ENCODE peak calls at places on chromosome 12, in seven cellular contexts. F is mesenchymal stem cell; P is CD8-positive, alpha-beta memory T cell; N is uterus; B is mucosa of descending colon; M is colonic mucosa; H is thyroid gland. X is an unnamed sample. For H3K4me1, the result is how much of the 10 kb centered on the place peaks cover.

GRCh38 chr12:120739031-120739762 is 13.6 kb downstream of the ACADS start:
- DNase-seq in N (no peak), P (no peak), M (no peak), B (no peak), F (no peak), H (no peak), X (no peak)

GRCh38 chr12:49565119-49565955 is 2.6 kb downstream of the MCRS1 start:
- DNase-seq in N (no peak), M (no peak), P (no peak), F (no peak), H (no peak), B (no peak), X (peak)

GRCh38 chr12:89707623-89707991 is 1.0 kb downstream of the ATP2B1 start:
- DNase-seq in H (no peak), P (peak), M (peak), B (peak), N (no peak), F (peak), X (peak)

GRCh38 chr12:112524676-112525425 is 106.1 kb downstream of the PTPN11 start:
- DNase-seq in B (no peak), M (no peak), F (peak), N (no peak), P (no peak), H (no peak), X (no peak)

GRCh38 chr12:57611116-57611809 is at the start of gene ARHGEF25:
- DNase-seq in H (peak), F (peak), B (peak), N (peak), M (peak), P (no peak), X (peak)

GRCh38 chr12:51270847-51271518 is 768 bp upstream of the SMAGP start:
- DNase-seq in H (no peak), F (peak), B (no peak), P (no peak), M (no peak), N (no peak), X (no peak)

GRCh38 chr12:108635997-108636808 is 2.5 kb upstream of the SELPLG start:
- DNase-seq in F (no peak), P (no peak), B (no peak), N (no peak), H (no peak), M (no peak), X (no peak)

GRCh38 chr12:16482726-16483125 is 123.2 kb downstream of the LMO3 start:
- DNase-seq in P (no peak), N (no peak), H (no peak), B (no peak), M (no peak), F (no peak), X (no peak)

GRCh38 chr12:79415754-79416435 is 274.9 kb downstream of the PAWR start:
- DNase-seq in F (peak), H (peak), N (no peak), B (no peak), P (no peak), M (peak), X (no peak)

GRCh38 chr12:62305778-62306177 is 45.6 kb downstream of the USP15 start:
- DNase-seq in B (no peak), H (no peak), M (no peak), F (no peak), N (no peak), P (no peak), X (no peak)

GRCh38 chr12:3543826-3544225 is 52.8 kb downstream of the PRMT8 start:
- DNase-seq in P (no peak), B (no peak), N (no peak), H (no peak), M (no peak), F (no peak), X (no peak)

GRCh38 chr12:58576965-58577364 is 343.3 kb downstream of the LRIG3 start:
- DNase-seq in M (no peak), F (no peak), B (no peak), H (no peak), N (no peak), P (no peak), X (no peak)

GRCh38 chr12:510071-510825 is 50.5 kb downstream of the B4GALNT3 start:
- DNase-seq in B (peak), F (no peak), N (no peak), M (peak), H (no peak), P (no peak), X (no peak)

GRCh38 chr12:93686572-93687365 is 9.6 kb downstream of the CRADD start:
- DNase-seq in B (no peak), N (peak), H (no peak), M (no peak), P (no peak), F (no peak), X (no peak)

GRCh38 chr12:75738486-75738885 is 227.1 kb upstream of the KRR1 start:
- DNase-seq in B (no peak), H (no peak), N (peak), F (peak), P (no peak), M (no peak), X (no peak)

GRCh38 chr12:124359671-124360581 is 65.0 kb downstream of the RFLNA start:
- DNase-seq in P (no peak), M (peak), N (peak), F (no peak), B (peak), H (peak), X (peak)

GRCh38 chr12:109241936-109242335 is 67.1 kb downstream of the FOXN4 start:
- DNase-seq in F (no peak), P (no peak), B (no peak), M (no peak), N (no peak), H (no peak), X (no peak)

GRCh38 chr12:3614806-3615466 is 123.9 kb downstream of the PRMT8 start:
- DNase-seq in P (no peak), N (no peak), H (no peak), F (no peak), M (no peak), B (no peak), X (no peak)

GRCh38 chr12:77594386-77594785 is 236.3 kb upstream of the NAV3 start:
- DNase-seq in P (no peak), F (no peak), N (no peak), M (no peak), H (no peak), B (no peak), X (no peak)

GRCh38 chr12:82645414-82645813 is 41.3 kb upstream of the TMTC2 start:
- DNase-seq in N (no peak), P (no peak), M (no peak), F (no peak), B (no peak), H (no peak), X (no peak)

GRCh38 chr12:43226151-43226550 is 325.9 kb downstream of the ADAMTS20 start:
- DNase-seq in H (no peak), M (no peak), F (no peak), P (no peak), N (no peak), B (no peak), X (no peak)

GRCh38 chr12:4134833-4135597 is 138.5 kb upstream of the CCND2 start:
- DNase-seq in N (no peak), H (no peak), M (no peak), P (no peak), B (no peak), F (no peak), X (no peak)

GRCh38 chr12:46370792-46371717 is 1.5 kb downstream of the SLC38A2 start:
- DNase-seq in F (peak), M (peak), P (peak), H (peak), B (peak), N (peak), X (peak)

GRCh38 chr12:2963760-2964292 is 4.6 kb downstream of the TEAD4 start:
- DNase-seq in H (no peak), N (peak), P (no peak), B (no peak), M (no peak), F (peak), X (peak)

GRCh38 chr12:60071759-60072191 is 475.9 kb downstream of the SLC16A7 start:
- DNase-seq in P (no peak), H (no peak), N (no peak), M (no peak), F (no peak), B (no peak), X (no peak)

GRCh38 chr12:68804654-68805591 is 3.1 kb upstream of the MDM2 start:
- DNase-seq in M (no peak), H (no peak), P (no peak), N (peak), F (no peak), B (peak), X (no peak)

GRCh38 chr12:442235-442884 is 17.4 kb upstream of the B4GALNT3 start:
- DNase-seq in P (peak), M (peak), H (peak), B (no peak), N (peak), F (peak), X (no peak)

GRCh38 chr12:34396861-34397590 is 374.7 kb downstream of the ALG10 start:
- DNase-seq in F (no peak), M (no peak), P (no peak), H (no peak), N (peak), B (peak), X (peak)

GRCh38 chr12:104232609-104233280 is 17.2 kb downstream of the TXNRD1 start:
- DNase-seq in M (no peak), B (no peak), H (no peak), N (no peak), P (no peak), F (no peak), X (no peak)

GRCh38 chr12:111467862-111468245 is 62.1 kb downstream of the SH2B3 start:
- DNase-seq in H (no peak), M (no peak), N (no peak), P (no peak), F (peak), B (no peak), X (no peak)

GRCh38 chr12:22993639-22994038 is 368.7 kb downstream of the ETNK1 start:
- DNase-seq in M (no peak), P (no peak), F (no peak), H (no peak), B (no peak), N (no peak), X (no peak)

GRCh38 chr12:6869049-6870021 is 2.0 kb downstream of the TPI1 start:
- DNase-seq in M (peak), P (peak), N (peak), B (peak), F (peak), H (peak), X (peak)

GRCh38 chr12:107404981-107405380 is 280.6 kb upstream of the PWP1 start:
- DNase-seq in F (peak), H (peak), M (peak), N (no peak), P (no peak), B (no peak), X (no peak)

GRCh38 chr12:15453613-15454012 is 131.3 kb downstream of the PTPRO start:
- DNase-seq in P (no peak), B (no peak), H (no peak), M (no peak), N (no peak), F (peak), X (no peak)

GRCh38 chr12:115444336-115444735 is 760.4 kb upstream of the TBX3 start:
- DNase-seq in M (no peak), N (peak), B (no peak), F (no peak), P (no peak), H (no peak), X (no peak)

GRCh38 chr12:79098530-79098929 is 234.0 kb downstream of the SYT1 start:
- DNase-seq in H (no peak), F (no peak), P (no peak), N (no peak), M (no peak), B (no peak), X (no peak)

GRCh38 chr12:113420996-113421595 is 1.1 kb upstream of the SDSL start:
- DNase-seq in B (no peak), F (no peak), H (no peak), M (no peak), N (no peak), P (no peak), X (no peak)

GRCh38 chr12:96495841-96496545 is 6.6 kb downstream of the CFAP54 start:
- DNase-seq in H (no peak), B (no peak), F (no peak), N (no peak), M (no peak), P (no peak), X (no peak)

GRCh38 chr12:131282292-131283080 is 328.8 kb downstream of the ADGRD1 start:
- DNase-seq in P (no peak), N (peak), M (no peak), F (no peak), B (peak), H (no peak), X (no peak)

DNA sequence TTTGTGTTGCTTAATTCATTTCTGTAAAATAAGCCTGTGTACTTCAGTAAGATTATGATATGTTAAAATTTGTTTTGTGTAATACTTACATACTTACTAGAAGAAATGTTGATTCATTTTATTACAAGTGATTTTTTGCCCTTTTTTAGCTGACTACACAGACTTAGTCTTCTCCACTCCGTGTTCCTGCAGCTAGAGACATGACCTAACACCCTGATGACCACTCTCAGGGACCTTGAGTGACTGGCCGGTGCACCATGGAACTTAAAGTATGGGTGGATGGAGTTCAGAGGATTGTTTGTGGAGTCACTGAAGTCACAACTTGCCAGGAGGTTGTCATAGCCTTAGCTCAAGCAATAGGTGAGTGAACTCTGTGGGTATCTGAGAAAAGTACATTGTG is 69.8 kb downstream of the BHLHE41 start:
- DNase-seq in B (no peak), M (no peak), N (no peak), P (no peak), H (no peak), F (no peak), X (no peak)
- H3K4me1 ChIP-seq in B (under half), M (under half), N (under half), P (under half), H (under half), F (under half), X (under half)

GRCh38 chr12:53624453-53624852 is 1.7 kb downstream of the ATF7 start:
- DNase-seq in M (no peak), H (no peak), N (no peak), F (peak), B (no peak), P (no peak), X (no peak)

GRCh38 chr12:53622724-53623123 is 3.5 kb downstream of the ATF7 start:
- DNase-seq in H (no peak), M (no peak), B (no peak), N (no peak), P (no peak), F (no peak), X (no peak)

GRCh38 chr12:53624956-53625355 is 1.2 kb downstream of the ATF7 start:
- DNase-seq in B (no peak), F (peak), M (peak), P (no peak), H (no peak), N (no peak), X (no peak)

GRCh38 chr12:53623986-53624385 is 2.2 kb downstream of the ATF7 start:
- DNase-seq in M (peak), B (no peak), H (peak), N (peak), F (peak), P (no peak), X (peak)

DNA sequence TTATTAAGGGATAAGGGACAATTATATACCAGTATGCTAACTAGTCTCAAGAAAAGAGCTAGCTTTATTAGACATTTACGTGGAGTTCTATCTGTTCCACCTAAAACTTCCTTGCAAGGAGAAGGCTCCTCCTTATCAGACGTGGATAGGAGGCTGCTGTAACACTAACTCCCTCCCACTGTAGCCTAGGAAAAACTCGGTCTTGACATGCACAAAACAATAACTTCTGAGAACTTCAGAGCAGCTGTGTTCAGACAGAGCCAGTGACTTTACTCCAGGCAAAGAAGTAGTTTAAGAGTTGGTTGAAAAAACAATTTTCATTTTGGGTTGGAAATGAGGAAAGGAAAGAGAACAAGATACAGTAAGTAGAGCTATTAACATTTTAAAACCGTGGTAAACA is 2.7 kb downstream of the ATF7 start:
- DNase-seq in N (no peak), M (peak), B (no peak), F (peak), P (no peak), H (no peak), X (peak)
- H3K4me1 ChIP-seq in N (under half), M (under half), B (under half), F (under half), P (under half), H (under half), X (under half)

DNA sequence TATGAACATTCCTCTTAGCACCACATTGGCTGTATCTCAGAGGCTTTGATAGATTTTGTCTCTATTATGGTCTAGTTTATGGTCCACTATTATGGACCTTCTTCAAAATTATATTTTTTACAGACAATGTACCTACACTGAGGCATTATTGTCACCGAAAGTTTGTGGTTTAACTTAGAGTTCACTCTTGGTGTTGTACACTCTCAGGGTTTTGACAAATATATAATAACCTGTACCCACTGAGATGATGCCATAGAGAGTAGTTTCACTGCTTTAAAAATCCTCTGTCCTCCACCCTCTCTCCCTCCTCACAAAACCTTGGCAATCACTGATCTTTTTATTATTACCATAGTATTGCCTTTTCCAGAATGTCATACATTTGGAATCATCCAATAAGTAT is 528.2 kb downstream of the SLC6A15 start:
- DNase-seq in H (no peak), B (no peak), N (no peak), M (no peak), P (no peak), F (no peak), X (no peak)
- H3K4me1 ChIP-seq in H (under half), B (under half), N (under half), M (under half), P (under half), F (under half), X (under half)

GRCh38 chr12:11663128-11663527 is 13.7 kb downstream of the ETV6 start:
- DNase-seq in N (no peak), H (peak), F (peak), B (no peak), M (no peak), P (no peak), X (no peak)

GRCh38 chr12:11658796-11659195 is 9.3 kb downstream of the ETV6 start:
- DNase-seq in M (no peak), P (no peak), B (no peak), F (peak), N (no peak), H (no peak), X (no peak)

GRCh38 chr12:11661491-11662085 is 12.1 kb downstream of the ETV6 start:
- DNase-seq in H (peak), B (no peak), F (no peak), M (no peak), P (no peak), N (no peak), X (no peak)

GRCh38 chr12:11662369-11662768 is 12.9 kb downstream of the ETV6 start:
- DNase-seq in P (no peak), N (no peak), H (no peak), M (no peak), B (no peak), F (no peak), X (no peak)

DNA sequence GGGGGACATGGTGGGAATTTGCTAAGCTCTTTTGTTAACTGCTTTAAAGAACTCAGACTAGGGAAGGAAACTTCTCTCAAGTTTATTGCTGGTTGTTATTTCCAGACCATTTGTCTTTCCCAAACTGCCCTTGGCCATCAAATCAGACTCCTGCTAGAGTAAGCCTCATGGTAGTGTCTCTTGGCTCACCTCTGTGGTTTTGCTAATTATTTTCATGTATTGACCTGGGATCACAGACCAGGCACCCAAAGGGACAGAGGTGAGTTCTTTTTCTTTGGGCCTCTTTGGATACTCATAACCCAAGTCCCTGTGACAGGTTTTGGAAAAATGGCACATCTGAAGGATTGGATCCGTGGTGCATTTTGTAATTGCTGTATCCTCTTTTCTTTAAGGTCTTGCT is 11.2 kb downstream of the ETV6 start:
- DNase-seq in H (no peak), F (no peak), M (no peak), P (no peak), B (no peak), N (no peak), X (no peak)
- H3K4me1 ChIP-seq in H (half or more), F (under half), M (under half), P (under half), B (under half), N (under half), X (half or more)

X was measured in heart right ventricle.